ENCODE peak calls at places on chromosomes 16 and 17, in five cellular contexts. One of them, this sample, is unnamed. For H3K9me3, the result is how much of the 10 kb centered on the place peaks cover.

GRCh38 chr16:81866820-81867440 is 87.8 kb downstream of the PLCG2 start:
- DNase-seq in tibial nerve: peak
- DNase-seq in OCI-LY7: no peak
- DNase-seq in IMR-90: no peak
- DNase-seq in pancreas: no peak
- DNase-seq in this sample: no peak

GRCh38 chr16:72558501-72558900 is 386.5 kb upstream of the PMFBP1 start:
- DNase-seq in OCI-LY7: no peak
- DNase-seq in tibial nerve: no peak
- DNase-seq in pancreas: no peak
- DNase-seq in IMR-90: no peak
- DNase-seq in this sample: no peak

GRCh38 chr16:3070608-3071111 is 5.2 kb downstream of the IL32 start:
- DNase-seq in pancreas: no peak
- DNase-seq in IMR-90: no peak
- DNase-seq in OCI-LY7: no peak
- DNase-seq in tibial nerve: no peak
- DNase-seq in this sample: no peak

GRCh38 chr17:55314061-55314783 is 49.5 kb downstream of the HLF start:
- DNase-seq in pancreas: no peak
- DNase-seq in IMR-90: no peak
- DNase-seq in OCI-LY7: no peak
- DNase-seq in tibial nerve: no peak
- DNase-seq in this sample: no peak

GRCh38 chr16:66728117-66728787 is 23.2 kb downstream of the DYNC1LI2 start:
- DNase-seq in tibial nerve: no peak
- DNase-seq in OCI-LY7: peak
- DNase-seq in IMR-90: peak
- DNase-seq in pancreas: peak
- DNase-seq in this sample: no peak

GRCh38 chr17:15662726-15663125 is 21.4 kb downstream of the TRIM16 start:
- DNase-seq in pancreas: no peak
- DNase-seq in IMR-90: no peak
- DNase-seq in OCI-LY7: no peak
- DNase-seq in tibial nerve: no peak
- DNase-seq in this sample: no peak

GRCh38 chr17:44900894-44901293 is 1.6 kb upstream of the EFTUD2 start:
- DNase-seq in tibial nerve: no peak
- DNase-seq in IMR-90: peak
- DNase-seq in pancreas: no peak
- DNase-seq in OCI-LY7: no peak
- DNase-seq in this sample: peak

GRCh38 chr16:83806036-83806435 is 1.7 kb upstream of the HSBP1 start:
- DNase-seq in OCI-LY7: peak
- DNase-seq in pancreas: no peak
- DNase-seq in IMR-90: no peak
- DNase-seq in tibial nerve: no peak
- DNase-seq in this sample: no peak

GRCh38 chr17:16987830-16988601 is 16.1 kb upstream of the TNFRSF13B start:
- DNase-seq in tibial nerve: peak
- DNase-seq in IMR-90: peak
- DNase-seq in pancreas: no peak
- DNase-seq in OCI-LY7: peak
- DNase-seq in this sample: peak

GRCh38 chr17:69672924-69673323 is 258.4 kb downstream of the MAP2K6 start:
- DNase-seq in OCI-LY7: no peak
- DNase-seq in IMR-90: peak
- DNase-seq in pancreas: no peak
- DNase-seq in tibial nerve: no peak
- DNase-seq in this sample: no peak

GRCh38 chr16:65500919-65501318 is 379.1 kb upstream of the CDH11 start:
- DNase-seq in tibial nerve: no peak
- DNase-seq in pancreas: no peak
- DNase-seq in OCI-LY7: no peak
- DNase-seq in IMR-90: no peak
- DNase-seq in this sample: no peak

GRCh38 chr17:35341465-35341992 is 31.9 kb downstream of the SLFN11 start:
- DNase-seq in IMR-90: no peak
- DNase-seq in tibial nerve: no peak
- DNase-seq in pancreas: no peak
- DNase-seq in OCI-LY7: peak
- DNase-seq in this sample: no peak

GRCh38 chr17:35338230-35338629 is 35.2 kb downstream of the SLFN11 start:
- DNase-seq in OCI-LY7: no peak
- DNase-seq in tibial nerve: no peak
- DNase-seq in pancreas: no peak
- DNase-seq in IMR-90: no peak
- DNase-seq in this sample: no peak

GRCh38 chr17:35342207-35342744 is 31.1 kb downstream of the SLFN11 start:
- DNase-seq in pancreas: no peak
- DNase-seq in OCI-LY7: no peak
- DNase-seq in IMR-90: no peak
- DNase-seq in tibial nerve: no peak
- DNase-seq in this sample: no peak

DNA sequence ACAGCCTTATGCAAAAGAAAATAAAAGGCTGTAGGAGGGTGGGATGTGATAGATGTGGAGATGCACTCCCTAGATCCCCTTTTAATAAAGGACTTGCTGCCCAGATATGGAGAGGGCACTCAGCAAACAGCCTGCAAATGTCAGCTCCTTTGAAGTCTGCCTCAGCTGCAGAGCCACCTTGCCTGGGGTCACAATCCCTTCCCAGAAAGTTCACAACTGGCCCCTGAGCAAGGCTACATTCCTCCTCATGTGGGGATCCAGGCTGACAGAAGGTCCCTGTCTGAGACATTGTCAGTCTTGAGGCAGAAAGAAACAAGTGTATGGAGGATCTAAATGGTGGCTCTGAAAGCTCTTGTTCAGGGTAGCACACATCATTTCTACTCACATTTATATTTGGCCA is 36.1 kb downstream of the SLFN11 start:
- DNase-seq in tibial nerve: no peak
- DNase-seq in pancreas: no peak
- DNase-seq in OCI-LY7: no peak
- DNase-seq in IMR-90: no peak
- DNase-seq in this sample: no peak
- H3K9me3 ChIP-seq in tibial nerve: under half
- H3K9me3 ChIP-seq in pancreas: under half
- H3K9me3 ChIP-seq in OCI-LY7: under half
- H3K9me3 ChIP-seq in IMR-90: under half
- H3K9me3 ChIP-seq in this sample: under half

GRCh38 chr17:49819118-49819517 is 28.8 kb downstream of the TAC4 start:
- DNase-seq in pancreas: no peak
- DNase-seq in tibial nerve: no peak
- DNase-seq in OCI-LY7: no peak
- DNase-seq in IMR-90: no peak
- DNase-seq in this sample: no peak
- TF ChIP-seq CTCF in pancreas: no peak
- TF ChIP-seq CTCF in tibial nerve: no peak
- TF ChIP-seq CTCF in OCI-LY7: no peak
- TF ChIP-seq CTCF in IMR-90: no peak
- TF ChIP-seq CTCF in this sample: no peak

GRCh38 chr17:50198026-50198669 is 3.3 kb downstream of the COL1A1 start:
- DNase-seq in IMR-90: peak
- DNase-seq in pancreas: no peak
- DNase-seq in OCI-LY7: peak
- DNase-seq in tibial nerve: peak
- DNase-seq in this sample: no peak
- H3K4me3 ChIP-seq in IMR-90: peak
- H3K4me3 ChIP-seq in pancreas: no peak
- H3K4me3 ChIP-seq in OCI-LY7: no peak
- H3K4me3 ChIP-seq in tibial nerve: no peak
- H3K4me3 ChIP-seq in this sample: peak

GRCh38 chr17:57138956-57139576 is 54.0 kb downstream of the AKAP1 start:
- DNase-seq in pancreas: no peak
- DNase-seq in tibial nerve: no peak
- DNase-seq in OCI-LY7: no peak
- DNase-seq in IMR-90: peak
- DNase-seq in this sample: no peak
- H3K9me3 ChIP-seq in pancreas: under half
- H3K9me3 ChIP-seq in tibial nerve: under half
- H3K9me3 ChIP-seq in OCI-LY7: under half
- H3K9me3 ChIP-seq in IMR-90: under half
- H3K9me3 ChIP-seq in this sample: under half

DNA sequence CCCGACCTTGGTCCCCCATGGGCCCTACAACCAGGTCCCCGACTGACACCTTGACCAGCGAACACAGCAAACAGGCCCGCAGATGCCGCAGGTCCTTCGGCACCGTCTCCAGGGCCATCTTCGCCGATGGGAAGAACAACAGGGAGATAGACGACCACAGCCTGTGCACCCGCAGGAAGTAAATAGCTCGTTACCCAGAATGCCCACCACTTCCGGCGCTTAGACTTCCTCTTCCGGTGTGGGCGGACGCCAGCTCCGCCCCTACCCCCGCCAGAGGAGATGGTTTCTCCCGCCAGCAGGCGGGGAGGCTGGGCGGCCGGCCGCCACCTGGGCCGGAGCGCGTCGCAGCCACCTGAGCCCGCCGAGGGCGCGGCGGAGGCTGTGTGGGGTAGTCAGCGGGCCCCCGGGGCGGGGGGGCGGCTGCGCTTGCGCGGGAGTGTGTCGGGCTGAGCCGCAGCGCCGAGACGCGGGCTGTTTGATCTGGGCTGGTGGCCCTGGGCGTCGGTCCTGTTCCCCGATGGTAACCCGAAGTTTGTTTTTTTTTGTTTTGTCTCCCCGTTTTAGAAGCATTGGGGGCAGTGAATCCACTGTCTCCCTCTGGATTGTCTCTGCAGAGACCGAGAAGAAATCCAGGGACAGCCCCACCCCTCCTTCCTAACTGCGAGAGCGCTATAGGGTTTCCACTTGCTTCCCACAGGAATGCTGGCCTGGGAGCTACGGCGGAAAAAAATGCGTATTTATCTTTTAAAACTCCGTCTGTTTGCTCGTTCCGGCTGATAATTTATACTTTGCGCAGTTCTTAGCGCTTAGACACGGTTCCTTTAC is at the start of gene SUPT4H1:
- DNase-seq in tibial nerve: peak
- DNase-seq in OCI-LY7: peak
- DNase-seq in IMR-90: peak
- DNase-seq in pancreas: peak
- DNase-seq in this sample: peak
- TF ChIP-seq CTCF in tibial nerve: peak
- TF ChIP-seq CTCF in OCI-LY7: no peak
- TF ChIP-seq CTCF in IMR-90: no peak
- TF ChIP-seq CTCF in pancreas: no peak
- TF ChIP-seq CTCF in this sample: no peak

GRCh38 chr16:1768061-1768766 is 3.1 kb downstream of the NME3 start:
- DNase-seq in tibial nerve: no peak
- DNase-seq in pancreas: no peak
- DNase-seq in IMR-90: no peak
- DNase-seq in OCI-LY7: no peak
- DNase-seq in this sample: no peak

GRCh38 chr16:1768767-1769401 is 2.5 kb downstream of the NME3 start:
- DNase-seq in IMR-90: no peak
- DNase-seq in OCI-LY7: no peak
- DNase-seq in pancreas: no peak
- DNase-seq in tibial nerve: no peak
- DNase-seq in this sample: no peak

GRCh38 chr16:1771072-1771863 is at the start of gene NME3:
- DNase-seq in IMR-90: peak
- DNase-seq in pancreas: peak
- DNase-seq in tibial nerve: peak
- DNase-seq in OCI-LY7: peak
- DNase-seq in this sample: no peak

GRCh38 chr16:1770328-1771071 is 843 bp downstream of the NME3 start:
- DNase-seq in pancreas: peak
- DNase-seq in IMR-90: peak
- DNase-seq in OCI-LY7: peak
- DNase-seq in tibial nerve: peak
- DNase-seq in this sample: no peak

GRCh38 chr16:1769402-1770300 is 1.7 kb downstream of the NME3 start:
- DNase-seq in pancreas: no peak
- DNase-seq in OCI-LY7: no peak
- DNase-seq in tibial nerve: no peak
- DNase-seq in IMR-90: no peak
- DNase-seq in this sample: no peak
- H3K4me3 ChIP-seq in pancreas: peak
- H3K4me3 ChIP-seq in OCI-LY7: peak
- H3K4me3 ChIP-seq in tibial nerve: no peak
- H3K4me3 ChIP-seq in IMR-90: no peak
- H3K4me3 ChIP-seq in this sample: peak

GRCh38 chr17:28644782-28645575 is at the start of gene BLTP2:
- DNase-seq in OCI-LY7: peak
- DNase-seq in pancreas: peak
- DNase-seq in IMR-90: peak
- DNase-seq in tibial nerve: peak
- DNase-seq in this sample: peak
- H3K9me3 ChIP-seq in OCI-LY7: under half
- H3K9me3 ChIP-seq in pancreas: under half
- H3K9me3 ChIP-seq in IMR-90: under half
- H3K9me3 ChIP-seq in tibial nerve: under half
- H3K9me3 ChIP-seq in this sample: under half

GRCh38 chr17:79952915-79953314 is 82.8 kb downstream of the TBC1D16 start:
- DNase-seq in OCI-LY7: no peak
- DNase-seq in pancreas: peak
- DNase-seq in IMR-90: no peak
- DNase-seq in tibial nerve: no peak
- DNase-seq in this sample: no peak
- TF ChIP-seq CTCF in OCI-LY7: no peak
- TF ChIP-seq CTCF in pancreas: no peak
- TF ChIP-seq CTCF in IMR-90: no peak
- TF ChIP-seq CTCF in tibial nerve: no peak
- TF ChIP-seq CTCF in this sample: no peak

This sample was measured in AG04450.